ENCODE peak calls at places on chromosomes 11 and 22, in four cellular contexts. W is astrocyte of the cerebellum, N is AG10803, O is heart right ventricle. Y is an unnamed sample.

GRCh38 chr22:29329581-29329980 is 14.1 kb upstream of the RASL10A start:
- DNase-seq in W (no peak), N (no peak), O (no peak), Y (no peak)

GRCh38 chr11:24683578-24683977 is 186.7 kb downstream of the LUZP2 start:
- DNase-seq in W (no peak), N (no peak), O (no peak), Y (no peak)

GRCh38 chr22:47198801-47199251 is 436.4 kb downstream of the TBC1D22A start:
- DNase-seq in W (no peak), N (no peak), O (no peak), Y (no peak)

GRCh38 chr22:22460635-22461034 is 47.9 kb downstream of the ZNF280B start:
- DNase-seq in W (no peak), N (no peak), O (no peak), Y (no peak)

GRCh38 chr11:57645716-57646085 is 4.0 kb downstream of the YPEL4 start:
- DNase-seq in W (no peak), N (no peak), O (no peak), Y (no peak)

GRCh38 chr22:36856121-36856791 is 4.5 kb upstream of the NCF4 start:
- DNase-seq in W (peak), N (peak), O (peak), Y (peak)

GRCh38 chr11:8813658-8814057 is 97.3 kb upstream of the AKIP1 start:
- DNase-seq in W (peak), N (peak), O (peak), Y (peak)

GRCh38 chr22:35629406-35630234 is 12.5 kb upstream of the MB start:
- DNase-seq in W (peak), N (peak), O (peak), Y (peak)

GRCh38 chr11:6943131-6943530 is 16.9 kb downstream of the ZNF215 start:
- DNase-seq in W (peak), N (peak), O (no peak), Y (no peak)

GRCh38 chr22:22940961-22941605 is 53.5 kb downstream of the IGLL5 start:
- DNase-seq in W (no peak), N (no peak), O (no peak), Y (no peak)

GRCh38 chr11:64233913-64234839 is at the start of gene VEGFB:
- DNase-seq in W (no peak), N (no peak), O (peak), Y (peak)

GRCh38 chr11:17102447-17102846 is 25.0 kb upstream of the RPS13 start:
- DNase-seq in W (no peak), N (peak), O (no peak), Y (no peak)

GRCh38 chr11:102138677-102139076 is 28.4 kb downstream of the YAP1 start:
- DNase-seq in W (peak), N (peak), O (no peak), Y (no peak)

GRCh38 chr11:64444838-64445441 is 86.0 kb downstream of the RPS6KA4 start:
- DNase-seq in W (no peak), N (peak), O (no peak), Y (no peak)

GRCh38 chr11:43119275-43119970 is 192.4 kb upstream of the API5 start:
- DNase-seq in W (no peak), N (no peak), O (no peak), Y (no peak)
- TF ChIP-seq CTCF in W (no peak), N (no peak), O (no peak), Y (no peak)

DNA sequence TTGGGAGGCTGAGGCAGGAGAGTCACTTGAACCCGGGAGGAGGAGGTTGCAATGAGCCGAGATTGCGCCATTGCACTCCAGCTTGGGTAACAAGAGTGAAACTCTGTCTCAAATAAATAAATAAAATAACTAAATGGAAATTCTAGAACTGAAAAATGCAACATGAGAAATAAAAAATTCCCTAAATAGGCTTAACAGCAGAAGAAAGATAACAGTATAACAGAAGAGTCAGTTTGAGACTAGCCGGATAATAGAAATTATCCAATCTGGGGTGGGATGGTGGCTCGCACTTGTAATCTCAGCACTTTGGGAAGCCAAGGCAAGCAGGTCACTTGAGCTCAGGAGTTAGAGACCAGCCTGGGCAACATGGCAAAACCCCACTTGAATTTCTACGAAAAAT is 14.1 kb downstream of the SLC25A1 start:
- DNase-seq in W (no peak), N (no peak), O (no peak), Y (no peak)
- TF ChIP-seq CTCF in W (no peak), N (no peak), O (no peak), Y (no peak)

DNA sequence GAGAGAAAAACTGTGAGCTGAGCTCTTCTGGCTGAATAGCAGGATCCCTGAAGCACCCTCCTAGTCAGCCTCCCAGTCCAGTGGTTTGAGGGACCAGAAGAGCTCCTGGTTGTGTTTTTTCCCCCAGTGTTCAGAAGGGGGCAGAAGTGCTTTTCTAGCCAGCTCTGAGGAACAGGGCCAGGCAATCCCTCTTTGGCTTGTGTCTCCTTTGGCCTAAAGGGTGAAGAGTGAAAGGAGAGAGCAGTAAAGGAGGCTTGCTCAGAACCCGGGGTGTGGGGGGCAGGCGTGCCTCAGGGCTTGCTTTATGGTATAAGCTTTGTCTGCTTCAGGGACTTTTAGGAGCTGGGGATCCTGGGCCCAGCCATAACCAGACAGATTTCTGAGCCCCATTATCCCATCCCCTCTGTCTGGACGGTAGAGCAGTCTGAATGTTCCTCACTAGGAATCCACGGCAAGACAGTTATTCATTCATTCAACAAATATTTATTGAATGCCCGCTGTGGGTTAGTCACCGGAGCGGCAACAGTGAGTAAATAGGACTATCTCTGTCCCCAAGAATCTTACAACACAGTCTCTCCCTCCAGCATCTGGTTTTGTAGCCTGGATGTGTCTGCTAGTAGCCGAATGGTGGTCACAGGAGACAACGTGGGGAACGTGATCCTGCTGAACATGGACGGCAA is 14.5 kb downstream of the ACP2 start:
- DNase-seq in W (no peak), N (peak), O (peak), Y (no peak)
- TF ChIP-seq CTCF in W (peak), N (peak), O (peak), Y (no peak)

DNA sequence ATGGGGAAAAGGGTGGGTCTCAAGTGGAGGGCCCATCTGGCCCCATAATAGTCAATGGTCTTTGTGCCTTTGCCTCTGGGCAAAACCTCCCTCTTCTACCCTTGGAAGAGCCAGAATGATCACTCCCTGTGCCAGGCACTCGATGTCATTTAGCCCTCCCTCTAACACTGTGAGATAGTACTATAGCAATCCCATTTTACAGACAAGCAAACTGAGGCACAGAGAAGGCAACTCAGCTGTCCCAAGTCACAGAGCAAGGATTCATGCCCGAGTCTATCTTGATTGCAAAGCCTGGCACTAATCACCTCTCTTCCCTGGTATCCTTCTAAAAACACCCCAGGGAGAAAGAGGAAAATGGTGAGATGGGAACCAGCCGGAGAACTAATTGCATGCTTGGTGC is 76.4 kb downstream of the TP53I11 start:
- DNase-seq in W (no peak), N (no peak), O (no peak), Y (no peak)
- TF ChIP-seq CTCF in W (no peak), N (no peak), O (no peak), Y (no peak)

GRCh38 chr11:93089474-93090102 is 108.2 kb downstream of the SLC36A4 start:
- DNase-seq in W (peak), N (peak), O (no peak), Y (no peak)
- TF ChIP-seq CTCF in W (peak), N (peak), O (peak), Y (peak)

GRCh38 chr11:62370743-62371440 is 33.6 kb downstream of the ASRGL1 start:
- DNase-seq in W (no peak), N (no peak), O (no peak), Y (no peak)

GRCh38 chr11:62372871-62373270 is 35.6 kb downstream of the ASRGL1 start:
- DNase-seq in W (no peak), N (no peak), O (no peak), Y (no peak)

GRCh38 chr11:62374801-62375200 is 37.6 kb downstream of the ASRGL1 start:
- DNase-seq in W (no peak), N (no peak), O (no peak), Y (no peak)

GRCh38 chr11:62373464-62374110 is 36.3 kb downstream of the ASRGL1 start:
- DNase-seq in W (no peak), N (no peak), O (no peak), Y (no peak)
- TF ChIP-seq CTCF in W (no peak), N (no peak), O (no peak), Y (no peak)